ENCODE peak calls at places on chromosomes 13 and 19, in five cellular contexts. O is upper lobe of right lung, N is suprapubic skin, C is right atrium auricular region, B is A673. U is an unnamed sample. For H3K36me3, the result is how much of the 10 kb centered on the place peaks cover.

GRCh38 chr13:37069597-37070103 is 10.2 kb upstream of the SUPT20H start:
- DNase-seq in O (no peak), N (no peak), C (no peak), B (no peak), U (no peak)

GRCh38 chr19:44848036-44848804 is 2.1 kb downstream of the NECTIN2 start:
- DNase-seq in O (no peak), N (peak), C (peak), B (peak), U (no peak)

GRCh38 chr13:43792456-43792855 is 5.7 kb upstream of the ENOX1 start:
- DNase-seq in O (no peak), N (no peak), C (no peak), B (peak), U (no peak)

GRCh38 chr13:112496166-112496565 is 91.8 kb downstream of the TUBGCP3 start:
- DNase-seq in O (no peak), N (no peak), C (no peak), B (no peak), U (no peak)

GRCh38 chr19:38277969-38278680 is 13.8 kb downstream of the SPINT2 start:
- DNase-seq in O (no peak), N (no peak), C (peak), B (no peak), U (peak)

GRCh38 chr13:109479991-109480696 is 306.2 kb downstream of the IRS2 start:
- DNase-seq in O (no peak), N (no peak), C (no peak), B (peak), U (no peak)

GRCh38 chr13:57630661-57631606 is 610 bp upstream of the PCDH17 start:
- DNase-seq in O (peak), N (no peak), C (no peak), B (peak), U (no peak)

GRCh38 chr13:111322916-111323331 is 2.5 kb downstream of the TEX29 start:
- DNase-seq in O (no peak), N (no peak), C (no peak), B (no peak), U (no peak)

DNA sequence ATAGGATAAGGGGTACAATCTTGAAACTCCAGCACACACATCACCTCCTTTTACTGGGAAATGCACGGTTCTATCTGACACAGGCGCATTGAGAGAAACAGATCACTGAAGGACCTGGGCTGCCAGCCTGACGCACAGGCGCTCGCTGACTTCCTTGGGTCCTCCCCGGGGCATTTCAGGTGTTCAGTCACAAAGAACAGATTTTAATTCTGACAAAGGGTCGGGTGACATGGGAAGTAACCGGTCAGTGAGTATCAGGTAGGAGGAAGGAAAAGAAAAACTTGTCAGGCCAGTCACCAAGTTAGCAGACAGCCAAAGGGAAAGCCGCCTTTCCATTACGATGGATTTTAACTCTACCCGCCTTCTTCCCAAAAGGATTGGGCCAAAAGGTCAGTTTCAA is 39.6 kb downstream of the INSR start:
- DNase-seq in O (no peak), N (no peak), C (no peak), B (no peak), U (no peak)
- H3K36me3 ChIP-seq in O (under half), N (under half), C (under half), B (under half), U (under half)

DNA sequence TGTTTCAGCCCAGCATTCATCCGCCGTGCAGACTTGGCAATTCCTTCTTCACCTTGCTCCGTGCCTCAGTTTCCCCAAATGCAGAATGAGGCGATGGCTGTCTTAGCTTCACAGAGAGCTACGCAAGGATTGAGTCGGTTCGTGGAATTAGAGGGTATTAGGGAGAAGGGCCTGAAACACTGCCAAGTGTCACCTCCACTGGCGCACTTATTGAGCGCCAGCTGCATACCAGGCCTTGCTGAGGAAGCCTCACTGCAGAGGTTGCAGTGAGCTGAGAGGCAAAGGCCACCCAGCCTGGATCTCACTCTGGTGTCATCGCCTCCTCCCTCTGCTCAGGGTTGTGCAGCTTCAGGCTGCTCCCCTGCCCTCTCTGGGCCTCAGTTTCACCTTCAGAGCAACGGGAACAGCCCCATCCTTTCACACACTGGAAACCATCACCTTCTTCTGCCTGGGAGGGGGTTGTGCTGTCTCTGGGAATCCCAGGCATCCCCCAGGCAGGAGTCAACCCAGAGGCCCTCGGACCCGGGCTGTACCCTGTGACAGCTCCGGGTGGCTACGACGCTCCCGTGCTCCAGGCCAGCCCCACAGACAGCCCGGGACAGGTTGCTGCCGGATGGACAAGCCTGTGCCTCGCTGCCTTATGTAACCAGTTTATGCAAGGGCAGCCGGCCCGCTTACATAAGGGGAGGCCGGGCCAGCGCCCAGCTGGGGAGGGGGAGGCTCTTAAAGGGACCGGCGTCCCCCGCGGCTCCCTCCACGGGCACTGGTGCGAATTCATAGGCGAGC is 31.9 kb downstream of the NFIC start:
- DNase-seq in O (peak), N (peak), C (peak), B (no peak), U (no peak)
- H3K4me3 ChIP-seq in O (peak), N (peak), C (peak), B (no peak), U (no peak)

GRCh38 chr19:53576941-53577653 is 39.2 kb downstream of the ZNF331 start:
- DNase-seq in O (peak), N (no peak), C (no peak), B (no peak), U (no peak)
- H3K36me3 ChIP-seq in O (half or more), N (half or more), C (half or more), B (under half), U (under half)

GRCh38 chr19:7920520-7921301 is 573 bp downstream of the SNAPC2 start:
- DNase-seq in O (peak), N (peak), C (peak), B (peak), U (peak)
- H3K4me3 ChIP-seq in O (peak), N (peak), C (peak), B (peak), U (peak)

U was measured in BJ.